ENCODE peak calls at places on chromosomes 1 and 21, in six cellular contexts. C, R, X, P, V and Y are unnamed samples.

GRCh38 chr1:167221126-167221803 is 579 bp downstream of the POU2F1 start:
- DNase-seq in C (no peak), R (peak; percentile 16), P (no peak), X (no peak), V (peak; percentile 69), Y (no peak)

GRCh38 chr1:15430787-15431570 is 7.3 kb upstream of the CTRC start:
- DNase-seq in R (peak; percentile 52), P (no peak), C (no peak), V (peak; percentile 82), X (peak; percentile 61), Y (peak; percentile 49)

GRCh38 chr1:45499415-45499769 is 481 bp downstream of the CCDC163 start:
- DNase-seq in X (no peak), C (no peak), P (no peak), R (no peak), V (no peak), Y (no peak)

GRCh38 chr1:41412748-41413147 is 51.5 kb downstream of the FOXO6 start:
- DNase-seq in X (no peak), R (no peak), P (no peak), C (no peak), V (no peak), Y (no peak)

GRCh38 chr1:219837274-219837993 is 90.9 kb downstream of the SLC30A10 start:
- DNase-seq in V (no peak), R (peak; percentile 71), P (peak; percentile 60), X (no peak), C (peak; percentile 37), Y (peak; percentile 63)

GRCh38 chr1:16888806-16889178 is 7.0 kb upstream of the RNU1-2 start:
- DNase-seq in V (peak; percentile 62), R (peak; percentile 32), X (no peak), C (peak; percentile 21), P (no peak), Y (no peak)

GRCh38 chr21:43300496-43301423 is 126.2 kb downstream of the SIK1 start:
- DNase-seq in X (no peak), C (no peak), V (peak; percentile 76), P (no peak), R (peak; percentile 49), Y (peak; percentile 33)

GRCh38 chr1:201259476-201260235 is 23.6 kb upstream of the PKP1 start:
- DNase-seq in V (no peak), C (no peak), R (peak; percentile 17), X (no peak), P (no peak), Y (peak; percentile 32)

GRCh38 chr1:226609836-226610455 is 61.4 kb downstream of the STUM start:
- DNase-seq in C (no peak), R (peak; percentile 68), X (peak; percentile 64), V (peak; percentile 73), P (no peak), Y (peak; percentile 88)

GRCh38 chr1:91687452-91687851 is 186.8 kb downstream of the CDC7 start:
- DNase-seq in C (no peak), P (no peak), R (peak; percentile 44), V (no peak), X (no peak), Y (peak; percentile 53)

GRCh38 chr1:172378109-172378755 is 42.3 kb upstream of the C1orf105 start:
- DNase-seq in C (no peak), X (no peak), R (peak; percentile 47), V (no peak), P (no peak), Y (no peak)

GRCh38 chr1:61953790-61954150 is 211.5 kb downstream of the PATJ start:
- DNase-seq in C (no peak), P (no peak), V (no peak), X (no peak), R (no peak), Y (no peak)

GRCh38 chr1:204128964-204129896 is 22.6 kb downstream of the ETNK2 start:
- DNase-seq in C (peak; percentile 94), X (peak; percentile 82), V (peak; percentile 88), P (no peak), R (peak; percentile 71), Y (peak; percentile 55)

GRCh38 chr1:8059161-8059622 is 33.1 kb upstream of the ERRFI1 start:
- DNase-seq in C (no peak), X (no peak), R (peak; percentile 85), V (no peak), P (no peak), Y (peak; percentile 63)

GRCh38 chr1:115492880-115493279 is 148.9 kb upstream of the VANGL1 start:
- DNase-seq in V (no peak), R (no peak), X (no peak), C (no peak), P (no peak), Y (peak; percentile 66)

GRCh38 chr21:44456207-44456914 is 1.1 kb downstream of the LRRC3 start:
- DNase-seq in C (no peak), V (peak; percentile 41), R (no peak), P (no peak), X (no peak), Y (no peak)
- H3K4me3 ChIP-seq in C (peak overlapping the region; percentile 80), V (peak overlapping the region; percentile 63), R (peak overlapping the region; percentile 98), P (peak overlapping the region; percentile 48), X (peak overlapping the region; percentile 89), Y (peak overlapping the region; percentile 48)

GRCh38 chr1:22496536-22497160 is 45.0 kb downstream of the ZBTB40 start:
- DNase-seq in R (no peak), X (no peak), V (no peak), C (no peak), P (no peak), Y (no peak)

GRCh38 chr1:22503721-22504410 is 52.2 kb downstream of the ZBTB40 start:
- DNase-seq in P (no peak), R (peak; percentile 54), V (no peak), C (no peak), X (no peak), Y (no peak)

GRCh38 chr1:22500476-22500875 is 48.8 kb downstream of the ZBTB40 start:
- DNase-seq in X (peak; percentile 19), V (peak; percentile 55), R (peak; percentile 62), C (no peak), P (peak; percentile 2), Y (peak; percentile 46)

GRCh38 chr1:22502167-22502566 is 50.5 kb downstream of the ZBTB40 start:
- DNase-seq in P (no peak), X (no peak), C (no peak), V (no peak), R (no peak), Y (no peak)

DNA sequence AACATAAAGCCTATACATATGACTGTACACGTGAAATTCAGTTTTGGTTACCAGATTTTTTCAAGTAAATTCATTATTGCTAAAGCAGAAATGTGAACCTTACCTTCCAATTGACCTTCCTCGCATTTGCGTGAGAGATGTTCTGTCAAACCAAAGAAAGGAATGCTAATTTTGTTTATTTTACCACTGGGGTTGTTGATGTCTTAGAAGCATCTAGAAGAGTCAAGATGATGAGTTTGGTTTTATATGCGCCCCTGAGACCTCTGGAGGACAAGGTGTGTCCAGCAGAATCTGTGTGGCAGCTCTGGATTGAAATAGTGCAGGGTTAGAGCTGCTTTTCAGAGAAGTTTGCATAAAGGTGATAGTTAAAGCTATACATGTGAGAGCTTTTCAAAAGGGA is 48.4 kb downstream of the ZBTB40 start:
- DNase-seq in R (no peak), C (no peak), V (no peak), X (no peak), P (no peak), Y (no peak)
- TF ChIP-seq CTCF in R (no peak), C (no peak), V (no peak), X (no peak), P (no peak), Y (no peak)

GRCh38 chr1:18211764-18212163 is 104.2 kb downstream of the IGSF21 start:
- DNase-seq in X (no peak), V (no peak), P (no peak), C (no peak), R (no peak), Y (no peak)
- H3K4me3 ChIP-seq in X (no peak overlapping the region), V (no peak overlapping the region), P (no peak overlapping the region), C (no peak overlapping the region), R (no peak overlapping the region), Y (no peak overlapping the region)

DNA sequence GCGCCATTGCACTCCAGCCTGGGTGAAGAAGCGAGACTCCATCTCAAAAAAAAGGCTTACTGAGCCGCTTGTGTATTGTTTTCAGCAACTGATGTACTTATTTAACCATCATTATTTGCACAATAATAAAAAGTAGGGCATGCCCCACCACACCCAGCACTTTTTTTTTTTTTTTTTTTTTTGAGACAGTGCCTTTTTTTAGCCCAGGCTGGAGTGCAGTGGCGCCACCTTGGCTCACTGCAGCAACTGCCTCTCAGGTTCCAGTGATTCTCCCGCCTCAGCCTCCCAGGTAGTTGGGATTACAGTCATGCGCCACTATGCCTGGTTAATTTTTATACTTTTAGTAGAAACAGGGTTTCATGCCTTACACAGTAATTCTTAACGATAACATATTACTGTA is 12.2 kb upstream of the TRNAU1AP start:
- DNase-seq in P (no peak), X (no peak), V (no peak), C (no peak), R (no peak), Y (no peak)
- TF ChIP-seq CTCF in P (peak; percentile 51), X (no peak), V (no peak), C (no peak), R (no peak), Y (peak; percentile 13)

GRCh38 chr1:31458287-31458896 is 45.4 kb downstream of the SERINC2 start:
- DNase-seq in C (no peak), V (no peak), X (no peak), R (no peak), P (no peak), Y (no peak)
- H3K4me3 ChIP-seq in C (no peak overlapping the region), V (no peak overlapping the region), X (no peak overlapping the region), R (no peak overlapping the region), P (no peak overlapping the region), Y (no peak overlapping the region)